ENCODE peak calls at places on chromosomes 3 and 15, in four cellular contexts. Z is mucosa of gallbladder; I is Panc1; C is stimulated activated CD8-positive, alpha-beta memory T cell treated with anti-CD3 and anti-CD28 coated beads, Interleukin-15, amount 100 ng/mL, for 24 hours. W is an unnamed sample.

GRCh38 chr15:28886431-28887343 is 913 bp downstream of the APBA2 start:
- DNase-seq in Z (no peak), I (no peak), C (no peak), W (no peak)

GRCh38 chr3:149632225-149632624 is 25.6 kb downstream of the WWTR1 start:
- DNase-seq in Z (no peak), I (no peak), C (no peak), W (no peak)

GRCh38 chr3:179688847-179689246 is 36.0 kb downstream of the USP13 start:
- DNase-seq in Z (no peak), I (no peak), C (no peak), W (no peak)

GRCh38 chr15:57457726-57458125 is 81.4 kb downstream of the CGNL1 start:
- DNase-seq in Z (no peak), I (no peak), C (no peak), W (no peak)

GRCh38 chr3:152054315-152054714 is 180.9 kb downstream of the SUCNR1 start:
- DNase-seq in Z (no peak), I (no peak), C (no peak), W (no peak)

GRCh38 chr15:55737373-55737772 is 5.6 kb downstream of the PRTG start:
- DNase-seq in Z (no peak), I (no peak), C (no peak), W (no peak)

GRCh38 chr15:70788114-70789049 is 25.0 kb upstream of the UACA start:
- DNase-seq in Z (peak), I (peak), C (no peak), W (no peak)

GRCh38 chr3:171446801-171447578 is 13.2 kb downstream of the TNIK start:
- DNase-seq in Z (peak), I (peak), C (no peak), W (no peak)

GRCh38 chr3:191334359-191334893 is 4.1 kb upstream of the UTS2B start:
- DNase-seq in Z (no peak), I (no peak), C (no peak), W (no peak)

GRCh38 chr3:64380539-64380938 is 155.3 kb upstream of the PRICKLE2 start:
- DNase-seq in Z (no peak), I (no peak), C (no peak), W (no peak)

GRCh38 chr15:38843736-38844590 is 279.3 kb upstream of the RASGRP1 start:
- DNase-seq in Z (no peak), I (no peak), C (no peak), W (no peak)

GRCh38 chr15:80970018-80970657 is 19.5 kb downstream of the MESD start:
- DNase-seq in Z (peak), I (no peak), C (no peak), W (no peak)

GRCh38 chr15:74790080-74790916 is 8.4 kb downstream of the CSK start:
- DNase-seq in Z (no peak), I (no peak), C (no peak), W (no peak)

GRCh38 chr3:72448375-72448823 is 399.8 kb downstream of the SHQ1 start:
- DNase-seq in Z (no peak), I (no peak), C (no peak), W (no peak)

GRCh38 chr3:88896026-88896425 is 211.4 kb upstream of the EPHA3 start:
- DNase-seq in Z (no peak), I (no peak), C (no peak), W (no peak)

GRCh38 chr3:30496496-30496966 is 109.9 kb upstream of the TGFBR2 start:
- DNase-seq in Z (peak), I (no peak), C (no peak), W (no peak)

GRCh38 chr15:92682772-92683510 is 27.4 kb upstream of the FAM174B start:
- DNase-seq in Z (no peak), I (no peak), C (no peak), W (no peak)

GRCh38 chr3:125160911-125161371 is 51.6 kb downstream of the SLC12A8 start:
- DNase-seq in Z (peak), I (no peak), C (no peak), W (no peak)

GRCh38 chr15:61687651-61688050 is 372.6 kb downstream of the VPS13C start:
- DNase-seq in Z (no peak), I (no peak), C (no peak), W (no peak)

GRCh38 chr15:38253448-38253847 is 812 bp downstream of the SPRED1 start:
- DNase-seq in Z (no peak), I (no peak), C (no peak), W (no peak)

GRCh38 chr3:11601446-11602241 is 42.1 kb downstream of the VGLL4 start:
- DNase-seq in Z (no peak), I (no peak), C (no peak), W (no peak)

GRCh38 chr15:40087991-40088928 is 20.4 kb downstream of the BMF start:
- DNase-seq in Z (no peak), I (no peak), C (no peak), W (no peak)

GRCh38 chr3:171784937-171785336 is 25.3 kb downstream of the PLD1 start:
- DNase-seq in Z (no peak), I (no peak), C (no peak), W (no peak)

GRCh38 chr3:187000711-187001151 is 70.4 kb downstream of the ST6GAL1 start:
- DNase-seq in Z (no peak), I (no peak), C (no peak), W (no peak)

GRCh38 chr3:72492240-72492639 is 356.0 kb downstream of the SHQ1 start:
- DNase-seq in Z (peak), I (no peak), C (no peak), W (no peak)

GRCh38 chr3:58161435-58162398 is 49.1 kb downstream of the DNASE1L3 start:
- DNase-seq in Z (peak), I (peak), C (no peak), W (no peak)

GRCh38 chr15:69131362-69132215 is 28.8 kb upstream of the GLCE start:
- DNase-seq in Z (peak), I (no peak), C (no peak), W (no peak)

GRCh38 chr15:80697316-80697715 is 2.2 kb downstream of the ABHD17C start:
- DNase-seq in Z (no peak), I (no peak), C (no peak), W (no peak)

GRCh38 chr3:137612293-137612692 is 151.8 kb upstream of the SOX14 start:
- DNase-seq in Z (no peak), I (no peak), C (no peak), W (no peak)

GRCh38 chr3:174438501-174439156 is 420.5 kb upstream of the NAALADL2 start:
- DNase-seq in Z (no peak), I (peak), C (no peak), W (no peak)

GRCh38 chr15:80514071-80514780 is 110.0 kb downstream of the ARNT2 start:
- DNase-seq in Z (no peak), I (no peak), C (no peak), W (no peak)

GRCh38 chr3:127822836-127823589 is 698 bp upstream of the MGLL start:
- DNase-seq in Z (peak), I (no peak), C (no peak), W (no peak)

GRCh38 chr3:11718582-11719405 is 75.1 kb upstream of the VGLL4 start:
- DNase-seq in Z (peak), I (no peak), C (no peak), W (peak)

GRCh38 chr3:172142074-172143059 is 103.0 kb downstream of the FNDC3B start:
- DNase-seq in Z (no peak), I (peak), C (no peak), W (no peak)

GRCh38 chr3:71069797-71070196 is 513.7 kb downstream of the FOXP1 start:
- DNase-seq in Z (peak), I (no peak), C (no peak), W (peak)

GRCh38 chr3:173938159-173938558 is 540.6 kb downstream of the NLGN1 start:
- DNase-seq in Z (no peak), I (no peak), C (no peak), W (no peak)

W was measured in T-helper 1 cell.